ENCODE peak calls at places on chromosomes 7 and 10, in five cellular contexts. One of them, this sample, is unnamed.

GRCh38 chr7:28889290-28889689 is 68.8 kb downstream of the TRIL start:
- DNase-seq in GM23248: no peak
- DNase-seq in OCI-LY7: no peak
- DNase-seq in IMR-90: no peak
- DNase-seq in MM.1S: no peak
- DNase-seq in this sample: no peak

GRCh38 chr7:131226116-131226562 is 101.5 kb upstream of the MKLN1 start:
- DNase-seq in IMR-90: peak; percentile 55
- DNase-seq in GM23248: no peak
- DNase-seq in OCI-LY7: no peak
- DNase-seq in MM.1S: peak; percentile 74
- DNase-seq in this sample: no peak

GRCh38 chr7:55966851-55967250 is 2.5 kb downstream of the NIPSNAP2 start:
- DNase-seq in IMR-90: no peak
- DNase-seq in OCI-LY7: no peak
- DNase-seq in MM.1S: no peak
- DNase-seq in GM23248: no peak
- DNase-seq in this sample: no peak

GRCh38 chr7:141366098-141366621 is 185.1 kb upstream of the AGK start:
- DNase-seq in IMR-90: no peak
- DNase-seq in GM23248: no peak
- DNase-seq in OCI-LY7: no peak
- DNase-seq in MM.1S: no peak
- DNase-seq in this sample: no peak

GRCh38 chr7:85185355-85186082 is 1.3 kb downstream of the SEMA3D start:
- DNase-seq in GM23248: peak; percentile 85
- DNase-seq in OCI-LY7: no peak
- DNase-seq in IMR-90: peak; percentile 61
- DNase-seq in MM.1S: no peak
- DNase-seq in this sample: peak; percentile 60

GRCh38 chr10:66455304-66455703 is 470.5 kb upstream of the LRRTM3 start:
- DNase-seq in IMR-90: no peak
- DNase-seq in MM.1S: peak; percentile 18
- DNase-seq in OCI-LY7: no peak
- DNase-seq in GM23248: no peak
- DNase-seq in this sample: no peak

GRCh38 chr7:137983308-137984008 is 18.4 kb downstream of the CREB3L2 start:
- DNase-seq in MM.1S: no peak
- DNase-seq in OCI-LY7: no peak
- DNase-seq in GM23248: no peak
- DNase-seq in IMR-90: no peak
- DNase-seq in this sample: peak; percentile 43

GRCh38 chr10:11631890-11632587 is 20.6 kb upstream of the USP6NL start:
- DNase-seq in GM23248: no peak
- DNase-seq in IMR-90: no peak
- DNase-seq in OCI-LY7: peak; percentile 81
- DNase-seq in MM.1S: peak; percentile 92
- DNase-seq in this sample: no peak

GRCh38 chr7:148211641-148212040 is 378.9 kb upstream of the C7orf33 start:
- DNase-seq in OCI-LY7: no peak
- DNase-seq in IMR-90: no peak
- DNase-seq in GM23248: no peak
- DNase-seq in MM.1S: no peak
- DNase-seq in this sample: no peak

GRCh38 chr7:74365320-74366022 is 76.3 kb downstream of the CLIP2 start:
- DNase-seq in IMR-90: peak; percentile 43
- DNase-seq in GM23248: peak; percentile 58
- DNase-seq in OCI-LY7: peak; percentile 75
- DNase-seq in MM.1S: peak; percentile 80
- DNase-seq in this sample: peak; percentile 21

GRCh38 chr7:131546583-131547111 is 9.8 kb downstream of the PODXL start:
- DNase-seq in OCI-LY7: peak; percentile 60
- DNase-seq in MM.1S: no peak
- DNase-seq in IMR-90: no peak
- DNase-seq in GM23248: peak; percentile 53
- DNase-seq in this sample: no peak

GRCh38 chr10:89515031-89515841 is 20.2 kb downstream of the SLC16A12 start:
- DNase-seq in IMR-90: peak; percentile 100
- DNase-seq in OCI-LY7: no peak
- DNase-seq in MM.1S: no peak
- DNase-seq in GM23248: peak; percentile 97
- DNase-seq in this sample: peak; percentile 100
- H2AFZ ChIP-seq in IMR-90: peak overlapping the region; percentile 68
- H2AFZ ChIP-seq in OCI-LY7: no peak overlapping the region
- H2AFZ ChIP-seq in MM.1S: no peak overlapping the region
- H2AFZ ChIP-seq in GM23248: no peak overlapping the region
- H2AFZ ChIP-seq in this sample: peak overlapping the region; percentile 40

DNA sequence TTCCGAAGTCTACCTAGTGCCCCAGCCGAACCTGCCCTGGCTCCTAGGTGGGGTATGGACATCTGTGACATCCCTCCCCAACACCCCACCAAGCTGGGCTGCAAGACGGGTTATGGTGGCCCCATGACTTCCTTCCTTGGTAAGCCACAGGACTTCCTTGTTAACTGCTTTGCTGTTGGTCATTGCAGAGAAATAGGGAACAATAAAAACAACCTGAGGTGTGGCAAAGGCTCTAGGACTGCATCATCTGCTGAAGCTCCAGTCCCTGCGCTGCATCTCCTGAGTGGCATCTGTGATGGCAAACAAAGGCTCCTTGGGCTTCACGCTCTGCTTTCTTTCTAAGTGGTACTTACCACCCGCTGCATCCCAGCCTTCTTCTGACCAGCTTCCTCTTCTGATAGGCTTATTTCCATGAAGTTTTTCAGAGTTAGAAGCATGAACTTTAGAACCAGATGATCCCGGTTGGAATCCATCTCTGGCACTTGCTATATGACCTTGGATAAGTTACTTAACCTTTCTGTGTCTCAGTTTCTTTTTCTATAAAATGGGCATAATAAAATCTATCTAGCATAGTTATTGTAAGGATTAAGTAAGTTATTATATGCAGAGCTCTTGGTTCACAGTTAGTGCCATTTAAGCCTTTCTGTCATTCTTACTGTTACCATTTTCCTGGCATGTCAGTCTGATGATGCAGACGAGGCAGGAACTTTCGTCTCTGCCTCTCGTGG is 216.8 kb downstream of the RPS24 start:
- DNase-seq in MM.1S: no peak
- DNase-seq in OCI-LY7: peak; percentile 41
- DNase-seq in IMR-90: no peak
- DNase-seq in GM23248: no peak
- DNase-seq in this sample: no peak
- H2AFZ ChIP-seq in MM.1S: no peak overlapping the region
- H2AFZ ChIP-seq in OCI-LY7: peak overlapping the region; percentile 77
- H2AFZ ChIP-seq in IMR-90: no peak overlapping the region
- H2AFZ ChIP-seq in GM23248: no peak overlapping the region
- H2AFZ ChIP-seq in this sample: no peak overlapping the region

GRCh38 chr7:156897673-156898072 is 4.7 kb upstream of the LMBR1 start:
- DNase-seq in MM.1S: no peak
- DNase-seq in IMR-90: peak; percentile 34
- DNase-seq in GM23248: peak; percentile 15
- DNase-seq in OCI-LY7: no peak
- DNase-seq in this sample: peak; percentile 57
- H2AFZ ChIP-seq in MM.1S: no peak overlapping the region
- H2AFZ ChIP-seq in IMR-90: no peak overlapping the region
- H2AFZ ChIP-seq in GM23248: no peak overlapping the region
- H2AFZ ChIP-seq in OCI-LY7: no peak overlapping the region
- H2AFZ ChIP-seq in this sample: no peak overlapping the region

GRCh38 chr7:149772236-149772820 is 1.1 kb downstream of the ZNF467 start:
- DNase-seq in GM23248: peak; percentile 20
- DNase-seq in OCI-LY7: no peak
- DNase-seq in IMR-90: no peak
- DNase-seq in MM.1S: peak; percentile 35
- DNase-seq in this sample: no peak
- H2AFZ ChIP-seq in GM23248: no peak overlapping the region
- H2AFZ ChIP-seq in OCI-LY7: no peak overlapping the region
- H2AFZ ChIP-seq in IMR-90: peak overlapping the region; percentile 70
- H2AFZ ChIP-seq in MM.1S: peak overlapping the region; percentile 78
- H2AFZ ChIP-seq in this sample: no peak overlapping the region

This sample was measured in astrocyte.